ENCODE peak calls at places on chromosomes 1 and 21, in four cellular contexts. W is IMR-90, C is fibroblast of the aortic adventitia, Y is GM12865. V is an unnamed sample.
A peak's percentile ranks its signal among the peaks of the same experiment; 100 is the strongest.

GRCh38 chr1:15758537-15758936 is at the start of gene FBLIM1:
- DNase-seq in W (no peak), Y (no peak), C (no peak), V (peak; percentile 36)

GRCh38 chr1:33047839-33048305 is 11.2 kb upstream of the AK2 start:
- DNase-seq in W (peak; percentile 44), Y (no peak), C (peak; percentile 59), V (peak; percentile 48)

GRCh38 chr1:65308781-65309316 is 494 bp upstream of the DNAJC6 start:
- DNase-seq in W (no peak), C (no peak), Y (no peak), V (no peak)

GRCh38 chr1:187383366-187383765 is 554.6 kb downstream of the PLA2G4A start:
- DNase-seq in W (no peak), C (no peak), Y (no peak), V (no peak)

GRCh38 chr21:38669186-38669585 is 136.5 kb upstream of the ETS2 start:
- DNase-seq in C (peak; percentile 53), W (peak; percentile 30), Y (peak; percentile 23), V (peak; percentile 59)

GRCh38 chr1:94160811-94161210 is 39.9 kb upstream of the ABCA4 start:
- DNase-seq in C (peak; percentile 57), W (peak; percentile 86), Y (no peak), V (peak; percentile 77)

GRCh38 chr1:37177230-37177864 is 143.0 kb upstream of the GRIK3 start:
- DNase-seq in C (no peak), Y (peak; percentile 54), W (peak; percentile 1), V (peak; percentile 9)

GRCh38 chr1:108830119-108831008 is 26.5 kb downstream of the AKNAD1 start:
- DNase-seq in C (peak; percentile 93), W (peak; percentile 99), Y (no peak), V (peak; percentile 98)

GRCh38 chr1:206484901-206485300 is 14.6 kb downstream of the IKBKE start:
- DNase-seq in C (no peak), Y (no peak), W (no peak), V (no peak)

GRCh38 chr1:24925963-24926362 is 4.1 kb downstream of the RUNX3 start:
- DNase-seq in Y (no peak), W (no peak), C (no peak), V (no peak)

GRCh38 chr1:94951509-94952208 is 24.7 kb upstream of the CNN3 start:
- DNase-seq in W (no peak), Y (no peak), C (no peak), V (no peak)

GRCh38 chr1:24391882-24392603 is 21.5 kb downstream of the STPG1 start:
- DNase-seq in W (peak; percentile 51), C (peak; percentile 49), Y (peak; percentile 91), V (peak; percentile 74)

GRCh38 chr21:17848228-17848627 is 29.1 kb upstream of the C21orf91 start:
- DNase-seq in C (peak; percentile 92), W (peak; percentile 97), Y (peak; percentile 87), V (peak; percentile 92)

GRCh38 chr1:155077758-155078495 is 710 bp upstream of the EFNA3 start:
- DNase-seq in W (no peak), C (no peak), Y (no peak), V (peak; percentile 67)

GRCh38 chr1:109725510-109725909 is 13.5 kb downstream of the GSTM5 start:
- DNase-seq in C (no peak), W (no peak), Y (no peak), V (no peak)

GRCh38 chr21:33373451-33373850 is 29.8 kb upstream of the IFNGR2 start:
- DNase-seq in C (no peak), W (no peak), Y (no peak), V (no peak)

GRCh38 chr1:204630460-204630905 is 55.1 kb downstream of the LRRN2 start:
- DNase-seq in Y (no peak), W (no peak), C (no peak), V (no peak)

GRCh38 chr21:45291613-45292398 is 4.1 kb upstream of the POFUT2 start:
- DNase-seq in W (no peak), C (no peak), Y (no peak), V (no peak)

GRCh38 chr21:26846036-26846931 is 1.1 kb upstream of the ADAMTS1 start:
- DNase-seq in C (peak; percentile 85), Y (no peak), W (peak; percentile 82), V (peak; percentile 71)

GRCh38 chr1:32334274-32334861 is 1.7 kb downstream of the MARCKSL1 start:
- DNase-seq in C (no peak), Y (no peak), W (no peak), V (no peak)

GRCh38 chr1:155134322-155134721 is 1.3 kb upstream of the SLC50A1 start:
- DNase-seq in W (no peak), C (no peak), Y (no peak), V (no peak)

GRCh38 chr21:18253809-18254208 is 9.2 kb downstream of the CHODL start:
- DNase-seq in W (no peak), Y (no peak), C (no peak), V (no peak)

GRCh38 chr1:229841230-229841629 is 215.2 kb downstream of the URB2 start:
- DNase-seq in W (no peak), C (no peak), Y (peak; percentile 63), V (no peak)

GRCh38 chr21:41219498-41220207 is 51.7 kb downstream of the BACE2 start:
- DNase-seq in Y (no peak), W (no peak), C (no peak), V (no peak)

GRCh38 chr1:117171900-117172501 is 38.7 kb downstream of the VTCN1 start:
- DNase-seq in W (peak; percentile 60), C (peak; percentile 61), Y (no peak), V (peak; percentile 89)

GRCh38 chr1:151942882-151943281 is 33.6 kb upstream of the THEM4 start:
- DNase-seq in C (no peak), Y (no peak), W (no peak), V (no peak)

GRCh38 chr1:44714944-44715571 is 15.9 kb downstream of the RNU5D-1 start:
- DNase-seq in C (peak; percentile 85), Y (peak; percentile 89), W (peak; percentile 73), V (peak; percentile 86)

GRCh38 chr1:215807926-215808325 is 240.8 kb downstream of the KCTD3 start:
- DNase-seq in Y (no peak), W (peak; percentile 63), C (peak; percentile 27), V (peak; percentile 43)

GRCh38 chr1:63691672-63692425 is 82.0 kb upstream of the ROR1 start:
- DNase-seq in Y (peak; percentile 68), C (peak; percentile 99), W (peak; percentile 94), V (peak; percentile 97)

GRCh38 chr21:45266518-45267389 is 20.9 kb downstream of the POFUT2 start:
- DNase-seq in C (no peak), Y (no peak), W (no peak), V (no peak)

GRCh38 chr1:119882172-119883029 is 13.9 kb downstream of the ADAM30 start:
- DNase-seq in C (peak; percentile 20), Y (no peak), W (peak; percentile 27), V (no peak)

GRCh38 chr1:228014235-228014930 is 7.6 kb downstream of the WNT3A start:
- DNase-seq in Y (no peak), C (peak; percentile 37), W (peak; percentile 38), V (peak; percentile 61)

GRCh38 chr1:4071675-4072074 is 171.6 kb upstream of the C1orf174 start:
- DNase-seq in Y (no peak), W (no peak), C (no peak), V (no peak)

V was measured in cardiac fibroblast.